ENCODE peak calls at places on chromosomes 7 and 10, in eight cellular contexts. M is psoas muscle, O is sigmoid colon, E is prostate gland, G is choroid plexus epithelial cell, U is coronary artery, K is cardiac fibroblast, R is mesothelial cell of epicardium. X is an unnamed sample.

GRCh38 chr10:71854031-71854430 is 3.0 kb upstream of the PSAP start:
- DNase-seq in M (no peak), O (no peak), E (no peak), G (peak; percentile 57), U (no peak), K (peak; percentile 78), R (no peak), X (no peak)

GRCh38 chr10:29539398-29539797 is 95.4 kb downstream of the SVIL start:
- DNase-seq in M (no peak), O (no peak), E (peak; percentile 40), G (no peak), U (no peak), K (no peak), R (no peak), X (no peak)

GRCh38 chr10:44369851-44370250 is 15.0 kb downstream of the CXCL12 start:
- DNase-seq in M (no peak), O (no peak), E (no peak), G (no peak), U (no peak), K (no peak), R (no peak), X (no peak)

GRCh38 chr10:13822475-13822874 is 235.7 kb downstream of the PRPF18 start:
- DNase-seq in M (no peak), O (no peak), E (no peak), G (no peak), U (no peak), K (no peak), R (no peak), X (no peak)

GRCh38 chr7:82803411-82803810 is 359.3 kb downstream of the PCLO start:
- DNase-seq in M (no peak), O (no peak), E (no peak), G (no peak), U (no peak), K (no peak), R (no peak), X (no peak)

GRCh38 chr10:29946953-29947700 is 112.3 kb downstream of the JCAD start:
- DNase-seq in M (peak; percentile 70), O (peak; percentile 88), E (peak; percentile 78), G (peak; percentile 89), U (peak; percentile 91), K (peak; percentile 85), R (no peak), X (no peak)

GRCh38 chr10:61187601-61188000 is 243.6 kb upstream of the RHOBTB1 start:
- DNase-seq in M (no peak), O (no peak), E (no peak), G (no peak), U (no peak), K (no peak), R (no peak), X (no peak)

GRCh38 chr10:70247360-70247759 is 14.1 kb upstream of the PPA1 start:
- DNase-seq in M (no peak), O (no peak), E (no peak), G (no peak), U (no peak), K (no peak), R (no peak), X (no peak)

GRCh38 chr7:134175724-134176350 is 48.7 kb downstream of the LRGUK start:
- DNase-seq in M (no peak), O (no peak), E (no peak), G (no peak), U (no peak), K (no peak), R (no peak), X (no peak)

GRCh38 chr10:132564690-132565089 is 27.1 kb downstream of the INPP5A start:
- DNase-seq in M (no peak), O (peak; percentile 63), E (no peak), G (no peak), U (no peak), K (no peak), R (no peak), X (no peak)

GRCh38 chr10:132566892-132567291 is 29.3 kb downstream of the INPP5A start:
- DNase-seq in M (no peak), O (peak; percentile 32), E (no peak), G (no peak), U (no peak), K (no peak), R (no peak), X (no peak)

GRCh38 chr10:132564249-132564605 is 26.6 kb downstream of the INPP5A start:
- DNase-seq in M (no peak), O (peak; percentile 52), E (no peak), G (no peak), U (no peak), K (no peak), R (no peak), X (no peak)

GRCh38 chr10:132563485-132564248 is 26.1 kb downstream of the INPP5A start:
- DNase-seq in M (no peak), O (peak; percentile 75), E (no peak), G (no peak), U (no peak), K (no peak), R (no peak), X (no peak)

DNA sequence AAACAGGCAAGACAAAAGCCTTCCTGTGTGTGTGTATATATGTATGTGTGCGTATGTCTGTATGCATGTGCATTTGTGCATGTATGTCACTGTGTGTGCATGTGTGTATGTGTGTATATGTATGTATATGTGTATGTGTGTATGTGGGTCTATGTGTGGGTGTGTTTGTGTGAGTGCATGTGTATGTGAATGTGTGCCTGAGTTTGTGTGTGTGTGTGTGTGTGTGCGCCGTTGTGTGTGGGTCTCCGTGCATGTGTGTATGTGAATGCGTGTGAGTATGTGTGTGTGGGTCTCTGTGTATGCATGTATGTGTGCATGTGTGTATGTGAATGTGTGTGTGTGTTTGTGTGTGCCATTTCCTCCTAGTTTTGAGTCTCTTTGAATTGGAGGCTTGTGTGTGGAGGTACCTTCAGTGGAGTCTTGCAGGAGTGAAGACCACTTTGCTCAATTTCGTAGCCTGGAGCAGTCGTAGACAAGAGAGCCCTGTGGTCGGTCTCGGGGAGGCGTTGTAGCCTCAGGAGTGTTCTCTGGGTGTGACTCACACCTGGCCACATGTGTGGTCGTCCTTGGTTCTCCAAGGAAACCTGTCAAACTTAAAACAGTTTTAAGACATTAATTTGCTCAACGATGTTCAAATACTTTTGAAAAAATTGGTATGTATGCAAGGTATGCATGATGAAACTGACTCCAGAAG is 28.1 kb downstream of the INPP5A start:
- DNase-seq in M (no peak), O (peak; percentile 53), E (no peak), G (no peak), U (no peak), K (no peak), R (no peak), X (no peak)
- TF ChIP-seq CTCF in M (no peak), O (no peak), E (no peak), G (no peak), U (no peak), K (no peak), R (no peak), X (no peak)

GRCh38 chr10:31353574-31353973 is 34.6 kb downstream of the ZEB1 start:
- DNase-seq in M (no peak), O (no peak), E (no peak), G (peak; percentile 39), U (no peak), K (peak; percentile 25), R (no peak), X (no peak)
- TF ChIP-seq CTCF in M (peak; percentile 23), O (no peak), E (no peak), G (no peak), U (no peak), K (peak; percentile 14), R (no peak), X (peak; percentile 32)

GRCh38 chr10:104121485-104122272 is at the start of gene SFR1:
- DNase-seq in M (peak; percentile 99), O (peak; percentile 99), E (peak; percentile 99), G (peak; percentile 99), U (peak; percentile 99), K (peak; percentile 99), R (peak; percentile 98), X (peak; percentile 100)

GRCh38 chr10:104122273-104123107 is 519 bp downstream of the SFR1 start:
- DNase-seq in M (no peak), O (no peak), E (no peak), G (peak; percentile 18), U (no peak), K (peak; percentile 19), R (no peak), X (no peak)

GRCh38 chr10:104120512-104120902 is 1.5 kb upstream of the SFR1 start:
- DNase-seq in M (no peak), O (no peak), E (no peak), G (no peak), U (no peak), K (no peak), R (no peak), X (no peak)

GRCh38 chr10:104120903-104121484 is 977 bp upstream of the SFR1 start:
- DNase-seq in M (peak; percentile 90), O (peak; percentile 97), E (peak; percentile 95), G (peak; percentile 98), U (peak; percentile 97), K (peak; percentile 98), R (peak; percentile 77), X (peak; percentile 76)

GRCh38 chr10:104123397-104123796 is 1.4 kb downstream of the SFR1 start:
- DNase-seq in M (no peak), O (no peak), E (no peak), G (peak; percentile 63), U (no peak), K (peak; percentile 53), R (no peak), X (no peak)
- TF ChIP-seq CTCF in M (peak; percentile 10), O (no peak), E (no peak), G (peak; percentile 57), U (no peak), K (peak; percentile 34), R (no peak), X (peak; percentile 52)

GRCh38 chr7:42278360-42278759 is 41.4 kb upstream of the GLI3 start:
- DNase-seq in M (no peak), O (no peak), E (no peak), G (no peak), U (no peak), K (peak; percentile 7), R (no peak), X (no peak)

GRCh38 chr7:42274052-42274451 is 37.0 kb upstream of the GLI3 start:
- DNase-seq in M (no peak), O (no peak), E (no peak), G (peak; percentile 86), U (no peak), K (peak; percentile 70), R (no peak), X (no peak)

GRCh38 chr7:42269161-42269560 is 32.2 kb upstream of the GLI3 start:
- DNase-seq in M (no peak), O (no peak), E (no peak), G (no peak), U (no peak), K (no peak), R (no peak), X (no peak)

DNA sequence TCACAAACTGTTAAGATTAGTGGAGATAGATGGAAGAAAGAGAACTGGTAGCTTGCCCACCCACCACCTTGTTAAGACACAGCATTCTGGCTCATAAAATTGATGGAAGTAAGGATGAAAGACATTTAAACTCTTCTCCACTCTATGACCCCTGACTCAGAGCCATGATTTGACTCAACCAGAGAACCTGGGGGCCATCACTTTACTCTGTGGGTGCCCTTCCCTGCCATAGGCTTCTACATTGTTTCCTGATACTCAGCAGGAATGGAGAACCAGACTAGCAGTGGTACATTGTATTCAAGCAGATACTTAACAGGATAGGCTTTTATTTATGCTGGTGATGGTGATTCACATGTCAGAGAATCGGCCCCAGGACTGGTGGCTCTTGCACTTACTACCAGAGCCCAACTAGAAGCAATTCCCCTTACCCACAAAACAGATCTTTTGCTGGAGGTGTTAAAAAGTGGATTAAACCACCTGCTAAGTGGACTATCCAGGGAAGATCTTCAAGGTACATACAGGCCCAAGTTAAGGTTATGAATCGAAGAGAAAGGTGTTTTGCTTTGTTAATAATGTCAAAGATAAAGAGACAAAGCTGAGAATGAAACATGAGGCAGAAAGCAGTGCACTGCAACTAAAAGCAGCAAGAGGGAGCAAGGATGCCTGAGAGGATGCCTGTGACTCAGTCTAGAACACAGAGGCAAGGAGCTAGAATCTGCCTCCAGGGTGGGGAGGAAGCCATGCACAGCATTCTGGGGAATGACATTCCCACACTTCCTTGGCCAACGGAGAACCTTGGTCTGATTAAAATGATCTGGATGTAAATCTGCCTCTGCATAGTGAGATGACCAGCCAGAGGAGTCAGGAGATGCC is 36.0 kb upstream of the GLI3 start:
- DNase-seq in M (no peak), O (no peak), E (no peak), G (peak; percentile 74), U (no peak), K (peak; percentile 59), R (no peak), X (no peak)
- TF ChIP-seq CTCF in M (no peak), O (peak; percentile 6), E (no peak), G (peak; percentile 82), U (no peak), K (peak; percentile 81), R (no peak), X (peak; percentile 52)

X was measured in type B pancreatic cell.